ENCODE peak calls at places on chromosomes 5 and 9, in four cellular contexts. Q is activated CD4-positive, alpha-beta T cell treated with anti-CD3 and anti-CD28 coated beads, Interleukin-2, amount 50 U/mL, for 1 hour; M is HT1080; J is Right ventricle myocardium superior. S is an unnamed sample.
A peak's percentile ranks its signal among the peaks of the same experiment; 100 is the strongest.

GRCh38 chr5:1511651-1512540 is 11.9 kb downstream of the LPCAT1 start:
- DNase-seq in Q (no peak), M (peak; percentile 84), J (peak; percentile 30), S (no peak)

GRCh38 chr5:1202798-1203185 is 1.4 kb downstream of the SLC6A19 start:
- DNase-seq in Q (no peak), M (no peak), J (peak; percentile 16), S (no peak)

GRCh38 chr9:94139672-94140417 is 55.6 kb downstream of the PTPDC1 start:
- DNase-seq in Q (no peak), M (peak; percentile 94), J (peak; percentile 88), S (peak; percentile 91)

GRCh38 chr5:138282918-138283742 is 8.7 kb upstream of the GFRA3 start:
- DNase-seq in Q (no peak), M (peak; percentile 60), J (no peak), S (peak; percentile 14)

GRCh38 chr5:27702339-27702820 is 664.0 kb upstream of the CDH9 start:
- DNase-seq in Q (no peak), M (peak; percentile 86), J (no peak), S (peak; percentile 83)

GRCh38 chr9:93156475-93157008 is 22.5 kb upstream of the NINJ1 start:
- DNase-seq in Q (no peak), M (no peak), J (no peak), S (no peak)

GRCh38 chr5:377326-377981 is 55.9 kb downstream of the AHRR start:
- DNase-seq in Q (no peak), M (no peak), J (no peak), S (no peak)

GRCh38 chr5:132342291-132343180 is 27.0 kb upstream of the SLC22A5 start:
- DNase-seq in Q (no peak), M (no peak), J (no peak), S (no peak)

GRCh38 chr9:347667-348292 is 133.1 kb downstream of the DOCK8 start:
- DNase-seq in Q (no peak), M (peak; percentile 11), J (no peak), S (no peak)

GRCh38 chr5:77923666-77924065 is 147.5 kb upstream of the TBCA start:
- DNase-seq in Q (no peak), M (no peak), J (no peak), S (no peak)

GRCh38 chr5:2753452-2754409 is 2.3 kb upstream of the IRX2 start:
- DNase-seq in Q (no peak), M (no peak), J (no peak), S (no peak)

GRCh38 chr9:135476981-135477380 is 2.6 kb upstream of the PPP1R26 start:
- DNase-seq in Q (no peak), M (no peak), J (no peak), S (no peak)

GRCh38 chr5:138636401-138636944 is 61.3 kb upstream of the HSPA9 start:
- DNase-seq in Q (no peak), M (no peak), J (no peak), S (no peak)

GRCh38 chr5:41009228-41009627 is 61.9 kb downstream of the MROH2B start:
- DNase-seq in Q (no peak), M (peak; percentile 86), J (no peak), S (no peak)

GRCh38 chr9:122346478-122347347 is 24.1 kb upstream of the PTGS1 start:
- DNase-seq in Q (no peak), M (no peak), J (peak; percentile 80), S (no peak)

GRCh38 chr5:92899611-92900010 is 681.4 kb downstream of the NR2F1-AS1 start:
- DNase-seq in Q (no peak), M (no peak), J (no peak), S (no peak)

GRCh38 chr5:112308608-112309007 is 110.5 kb downstream of the EPB41L4A start:
- DNase-seq in Q (no peak), M (no peak), J (no peak), S (no peak)

GRCh38 chr9:88313364-88314220 is 74.7 kb upstream of the SPIN1 start:
- DNase-seq in Q (no peak), M (no peak), J (no peak), S (no peak)

GRCh38 chr9:95763983-95764382 is 111.5 kb upstream of the ERCC6L2 start:
- DNase-seq in Q (no peak), M (no peak), J (no peak), S (no peak)

GRCh38 chr9:20208951-20209350 is 413.3 kb downstream of the MLLT3 start:
- DNase-seq in Q (no peak), M (no peak), J (no peak), S (no peak)

GRCh38 chr5:17069995-17070405 is 133.9 kb upstream of the MYO10 start:
- DNase-seq in Q (no peak), M (peak; percentile 29), J (no peak), S (no peak)

GRCh38 chr5:172110921-172111873 is 76.8 kb downstream of the STK10 start:
- DNase-seq in Q (peak; percentile 65), M (peak; percentile 71), J (peak; percentile 66), S (no peak)

GRCh38 chr9:109817846-109818472 is 38.0 kb downstream of the PALM2AKAP2 start:
- DNase-seq in Q (peak; percentile 2), M (peak; percentile 89), J (no peak), S (peak; percentile 96)

GRCh38 chr5:98911221-98912040 is 17.4 kb downstream of the CHD1 start:
- DNase-seq in Q (no peak), M (no peak), J (no peak), S (no peak)